ENCODE peak calls at places on chromosomes 4 and X, in eight cellular contexts. J is CD4-positive, alpha-beta T cell; G is WTC11; S is GM20000; T is activated gamma-delta T cell treated with anti-CD3 and anti-CD28 coated beads, Interleukin-2, amount 50 U/mL, for 16 hours; P is mesothelial cell of epicardium; V is AG08396; W is GM23248. F is an unnamed sample.
A peak's percentile ranks its signal among the peaks of the same experiment; 100 is the strongest.

GRCh38 chrX:110318664-110318968 is 731 bp upstream of the AMMECR1 start:
- DNase-seq in V (no peak), G (no peak), T (no peak), P (no peak), J (no peak), W (no peak), S (no peak), F (no peak)

GRCh38 chr4:117455088-117455487 is 369.7 kb upstream of the TRAM1L1 start:
- DNase-seq in W (no peak), P (no peak), G (no peak), S (no peak), V (no peak), J (no peak), T (no peak), F (no peak)

GRCh38 chr4:105594094-105595010 is 41.9 kb downstream of the ARHGEF38 start:
- DNase-seq in V (no peak), G (no peak), W (no peak), T (no peak), S (peak; percentile 14), P (no peak), J (no peak), F (no peak)

GRCh38 chrX:133249659-133250058 is 31.5 kb upstream of the TFDP3 start:
- DNase-seq in T (no peak), G (no peak), J (no peak), V (no peak), S (no peak), W (peak; percentile 21), P (no peak), F (no peak)

GRCh38 chrX:106009145-106009544 is 29.4 kb downstream of the SERPINA7 start:
- DNase-seq in T (no peak), P (no peak), G (no peak), J (no peak), S (no peak), V (no peak), W (no peak), F (no peak)

GRCh38 chr4:30718021-30718888 is 1.9 kb upstream of the PCDH7 start:
- DNase-seq in W (peak; percentile 34), J (no peak), T (no peak), V (peak; percentile 8), S (peak; percentile 22), G (peak; percentile 66), P (peak; percentile 58), F (peak; percentile 78)

GRCh38 chr4:141058739-141059507 is 74.3 kb downstream of the RNF150 start:
- DNase-seq in V (peak; percentile 19), T (no peak), P (no peak), W (peak; percentile 67), G (no peak), S (no peak), J (no peak), F (no peak)

GRCh38 chr4:153904011-153904410 is 115.1 kb upstream of the SFRP2 start:
- DNase-seq in V (no peak), W (no peak), S (no peak), G (no peak), J (no peak), T (no peak), P (no peak), F (no peak)

GRCh38 chrX:129957241-129958099 is 25.0 kb upstream of the BCORL1 start:
- DNase-seq in T (no peak), G (peak; percentile 64), J (no peak), P (no peak), W (peak; percentile 66), V (peak; percentile 58), S (peak; percentile 77), F (peak; percentile 94)

GRCh38 chr4:163701915-163702314 is 207.4 kb downstream of the TMA16 start:
- DNase-seq in W (peak; percentile 5), P (no peak), G (no peak), J (no peak), T (no peak), V (peak; percentile 7), S (peak; percentile 16), F (no peak)

GRCh38 chrX:2696698-2697215 is 5.7 kb downstream of the CD99 start:
- DNase-seq in P (no peak), S (peak; percentile 70), G (no peak), T (peak; percentile 38), V (peak; percentile 53), W (peak; percentile 96), J (peak; percentile 20), F (no peak)

GRCh38 chrX:125998432-125998831 is 167.7 kb downstream of the DCAF12L2 start:
- DNase-seq in V (no peak), W (peak; percentile 2), J (no peak), G (no peak), S (no peak), T (no peak), P (no peak), F (no peak)

GRCh38 chr4:40976343-40976742 is 226.6 kb downstream of the NSUN7 start:
- DNase-seq in G (peak; percentile 26), T (no peak), S (peak; percentile 39), J (no peak), W (peak; percentile 72), P (no peak), V (peak; percentile 37), F (peak; percentile 55)

GRCh38 chr4:61984260-61984909 is 784.3 kb downstream of the ADGRL3 start:
- DNase-seq in T (no peak), P (no peak), J (no peak), G (peak; percentile 31), W (no peak), S (no peak), V (no peak), F (peak; percentile 1)

GRCh38 chrX:46840946-46841740 is 4.3 kb downstream of the RP2 start:
- DNase-seq in V (no peak), S (no peak), T (no peak), P (no peak), J (no peak), W (peak; percentile 46), G (no peak), F (no peak)

GRCh38 chrX:23887918-23888317 is 19.8 kb downstream of the APOO start:
- DNase-seq in J (no peak), V (no peak), T (no peak), S (no peak), P (no peak), G (no peak), W (no peak), F (no peak)

GRCh38 chr4:183444953-183445543 is 612 bp downstream of the CDKN2AIP start:
- DNase-seq in G (peak; percentile 55), J (no peak), W (peak; percentile 54), T (no peak), S (no peak), P (no peak), V (peak; percentile 61), F (peak; percentile 85)

GRCh38 chrX:50470103-50471031 is at the start of gene DGKK:
- DNase-seq in W (peak; percentile 9), J (no peak), S (no peak), P (peak; percentile 21), T (no peak), G (peak; percentile 69), V (no peak), F (peak; percentile 81)

GRCh38 chrX:151151668-151152267 is 24.6 kb upstream of the GPR50 start:
- DNase-seq in T (no peak), G (peak; percentile 10), J (no peak), S (peak; percentile 28), P (no peak), W (peak; percentile 55), V (peak; percentile 38), F (peak; percentile 39)

GRCh38 chrX:103175944-103176753 is 38.8 kb upstream of the BEX4 start:
- DNase-seq in S (peak; percentile 39), V (peak; percentile 58), W (peak; percentile 48), P (no peak), T (peak; percentile 33), G (peak; percentile 60), J (peak; percentile 34), F (peak; percentile 58)

GRCh38 chr4:78120144-78120880 is 63.2 kb downstream of the FRAS1 start:
- DNase-seq in V (no peak), W (no peak), S (no peak), P (no peak), T (no peak), G (no peak), J (no peak), F (no peak)

GRCh38 chr4:163495900-163496299 is 1.4 kb downstream of the TMA16 start:
- DNase-seq in J (no peak), G (no peak), S (peak; percentile 28), V (no peak), P (no peak), W (no peak), T (no peak), F (no peak)

GRCh38 chr4:60089546-60090273 is 1110.4 kb upstream of the ADGRL3 start:
- DNase-seq in J (no peak), S (no peak), G (no peak), W (no peak), V (no peak), T (no peak), P (no peak), F (peak; percentile 1)

GRCh38 chr4:85929926-85930325 is 429.9 kb downstream of the MAPK10 start:
- DNase-seq in T (no peak), W (peak; percentile 6), S (no peak), G (peak; percentile 59), V (no peak), J (no peak), P (no peak), F (peak; percentile 20)

GRCh38 chr4:78737020-78737419 is 39.1 kb upstream of the BMP2K start:
- DNase-seq in G (no peak), V (no peak), S (peak; percentile 18), T (no peak), W (no peak), J (no peak), P (no peak), F (no peak)